ENCODE peak calls at places on chromosome 4, in five cellular contexts. A is GM12865, F is cardiac muscle cell, V is astrocyte, K is ascending aorta. T is an unnamed sample.

GRCh38 chr4:177699365-177700213 is 257.4 kb upstream of the AGA start:
- DNase-seq in A (no peak), F (peak), V (peak), K (no peak), T (no peak)

GRCh38 chr4:92182006-92182735 is 121.6 kb upstream of the GRID2 start:
- DNase-seq in A (no peak), F (no peak), V (no peak), K (no peak), T (no peak)

GRCh38 chr4:31052519-31052918 is 332.4 kb downstream of the PCDH7 start:
- DNase-seq in A (no peak), F (no peak), V (no peak), K (no peak), T (no peak)

GRCh38 chr4:8547108-8547911 is 32.9 kb upstream of the GPR78 start:
- DNase-seq in A (peak), F (peak), V (peak), K (no peak), T (no peak)

GRCh38 chr4:158934996-158935669 is 166.3 kb downstream of the FNIP2 start:
- DNase-seq in A (no peak), F (no peak), V (peak), K (no peak), T (no peak)

GRCh38 chr4:113919611-113920010 is 59.8 kb downstream of the ARSJ start:
- DNase-seq in A (no peak), F (no peak), V (peak), K (no peak), T (no peak)

GRCh38 chr4:94757192-94758140 is at the start of gene BMPR1B:
- DNase-seq in A (no peak), F (peak), V (peak), K (no peak), T (no peak)

GRCh38 chr4:189304179-189304578 is 636.5 kb upstream of the FRG1 start:
- DNase-seq in A (no peak), F (no peak), V (no peak), K (no peak), T (no peak)

GRCh38 chr4:3766207-3766790 is at the start of gene ADRA2C:
- DNase-seq in A (no peak), F (peak), V (no peak), K (no peak), T (no peak)

GRCh38 chr4:3307060-3307459 is 14.2 kb downstream of the RGS12 start:
- DNase-seq in A (no peak), F (no peak), V (no peak), K (no peak), T (no peak)

GRCh38 chr4:52868138-52868537 is 6.0 kb downstream of the RASL11B start:
- DNase-seq in A (no peak), F (no peak), V (no peak), K (no peak), T (no peak)

GRCh38 chr4:158255727-158256324 is 45.5 kb downstream of the TMEM144 start:
- DNase-seq in A (peak), F (peak), V (peak), K (no peak), T (no peak)

GRCh38 chr4:159946983-159947645 is 844.2 kb downstream of the RAPGEF2 start:
- DNase-seq in A (peak), F (peak), V (peak), K (no peak), T (no peak)

DNA sequence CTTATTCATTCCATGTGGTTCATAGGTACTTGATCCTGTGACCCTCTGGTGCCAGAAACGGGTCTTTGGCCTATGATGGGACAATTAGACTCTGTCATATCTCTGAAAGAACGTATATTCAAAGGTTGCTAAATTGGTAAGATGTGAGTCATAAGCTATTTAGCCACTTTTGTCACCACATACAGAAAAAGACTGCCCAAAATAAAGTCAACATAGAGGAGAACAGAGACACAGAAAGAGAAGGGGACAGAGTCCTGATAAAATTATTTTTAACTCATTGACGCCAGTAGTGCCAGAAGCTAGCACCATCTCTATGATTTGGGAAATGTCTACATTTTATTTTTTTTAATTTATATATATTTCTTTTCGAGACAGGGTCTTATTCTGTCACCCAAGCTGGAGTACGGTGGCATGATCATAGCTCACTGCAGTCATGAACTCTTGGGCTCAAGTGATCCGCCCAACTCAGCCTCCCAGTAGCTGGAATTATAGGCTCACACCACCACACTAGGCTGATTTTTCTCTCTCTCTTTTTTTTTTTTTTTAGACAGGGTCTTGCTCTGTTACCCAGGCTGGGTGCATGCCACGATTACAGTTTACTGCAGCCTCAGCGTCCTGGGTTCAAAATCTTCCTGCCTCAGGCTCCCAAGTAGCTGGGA is 92.1 kb upstream of the COX18 start:
- DNase-seq in A (no peak), F (no peak), V (no peak), K (no peak), T (no peak)
- H3K4me3 ChIP-seq in A (no peak), F (no peak), V (no peak), K (no peak), T (no peak)

GRCh38 chr4:26325191-26325590 is 4.4 kb downstream of the RBPJ start:
- DNase-seq in A (peak), F (peak), V (peak), K (no peak), T (peak)
- H3K4me3 ChIP-seq in A (no peak), F (no peak), V (no peak), K (no peak), T (peak)

DNA sequence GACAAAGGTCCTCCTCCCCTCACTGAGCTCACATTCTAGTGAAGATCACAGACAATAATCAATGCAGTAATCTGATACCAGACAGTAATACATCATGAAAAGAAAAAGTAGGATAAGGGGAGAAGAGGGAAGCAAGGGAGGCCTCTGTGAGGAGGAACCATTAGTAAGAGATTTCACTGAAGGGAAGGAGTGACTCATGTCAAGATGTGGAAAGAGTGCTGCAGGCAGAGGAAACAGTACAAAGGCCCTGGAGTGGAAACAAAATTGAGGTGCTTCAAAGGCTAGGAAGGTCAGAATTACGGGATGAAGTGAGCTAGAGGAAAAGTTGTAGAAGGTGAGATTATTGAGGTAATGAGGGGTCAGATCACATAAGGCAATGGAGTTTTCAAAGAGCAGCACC is 38.1 kb downstream of the LAMTOR3 start:
- DNase-seq in A (no peak), F (peak), V (peak), K (no peak), T (no peak)
- H3K4me3 ChIP-seq in A (no peak), F (no peak), V (no peak), K (no peak), T (peak)

DNA sequence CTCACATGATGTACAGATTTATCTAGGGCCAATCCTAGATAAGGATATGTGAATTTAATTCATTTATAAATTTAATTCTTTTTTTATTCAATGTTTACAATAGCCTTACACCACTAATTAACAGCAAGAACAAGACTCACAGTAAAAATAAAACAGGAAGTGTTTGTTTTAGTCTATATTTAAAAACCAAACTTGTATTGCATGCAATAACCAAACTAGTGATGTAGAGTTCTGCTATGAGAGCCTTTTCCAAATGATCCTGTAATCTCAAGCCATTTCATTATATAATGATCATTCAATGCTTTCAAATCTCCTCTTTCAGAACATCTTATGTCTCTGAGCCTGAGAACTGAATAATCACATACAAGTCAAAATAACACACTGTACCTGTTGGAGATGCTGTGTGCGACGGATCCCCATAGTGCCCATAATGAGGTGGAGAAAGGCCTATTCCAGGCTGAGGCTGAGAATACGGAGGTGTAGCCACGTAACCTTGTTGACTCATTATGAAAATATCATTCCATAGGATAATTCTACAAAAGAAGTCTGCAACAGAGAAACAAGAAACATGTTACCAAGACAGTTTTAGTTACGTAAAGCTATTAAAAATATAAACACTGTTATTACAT is 2.6 kb downstream of the SEC24D start:
- DNase-seq in A (no peak), F (no peak), V (no peak), K (no peak), T (no peak)
- H3K4me3 ChIP-seq in A (no peak), F (no peak), V (peak), K (no peak), T (no peak)

GRCh38 chr4:96009720-96010119 is 169.8 kb downstream of the PDHA2 start:
- DNase-seq in A (no peak), F (peak), V (peak), K (no peak), T (no peak)
- H3K4me3 ChIP-seq in A (no peak), F (no peak), V (no peak), K (no peak), T (no peak)

GRCh38 chr4:174749091-174749490 is 80.0 kb downstream of the GLRA3 start:
- DNase-seq in A (no peak), F (peak), V (peak), K (no peak), T (no peak)
- H3K4me3 ChIP-seq in A (no peak), F (no peak), V (no peak), K (no peak), T (no peak)

GRCh38 chr4:176538217-176538925 is 218.6 kb downstream of the SPCS3 start:
- DNase-seq in A (no peak), F (peak), V (peak), K (no peak), T (no peak)
- H3K4me3 ChIP-seq in A (no peak), F (no peak), V (no peak), K (no peak), T (no peak)